ENCODE peak calls at places on chromosomes 13 and 19, in eight cellular contexts. X is activated CD8-positive, alpha-beta memory T cell treated with anti-CD3 and anti-CD28 coated beads, Interleukin-2, amount 50 U/mL, for 4 hours; F is fibroblast of mammary gland; L is prostate gland; Z is amniotic epithelial cell; U is kidney glomerular epithelial cell; A is AG04450; Y is NCI-H1105. P is an unnamed sample.

GRCh38 chr19:43148233-43148632 is 38.1 kb downstream of the PSG5 start:
- DNase-seq in X (no peak), F (peak), L (peak), Z (peak), U (peak), A (peak), Y (no peak), P (no peak)

GRCh38 chr13:44870456-44870929 is 118.8 kb downstream of the NUFIP1 start:
- DNase-seq in X (no peak), F (no peak), L (peak), Z (no peak), U (no peak), A (no peak), Y (no peak), P (no peak)

GRCh38 chr13:44035400-44035799 is 155.7 kb downstream of the LACC1 start:
- DNase-seq in X (no peak), F (no peak), L (no peak), Z (no peak), U (no peak), A (no peak), Y (no peak), P (no peak)

GRCh38 chr13:49502954-49503353 is 7.2 kb downstream of the PHF11 start:
- DNase-seq in X (no peak), F (peak), L (no peak), Z (peak), U (no peak), A (no peak), Y (no peak), P (no peak)

GRCh38 chr19:13860679-13861391 is 16.1 kb upstream of the NANOS3 start:
- DNase-seq in X (no peak), F (no peak), L (no peak), Z (no peak), U (no peak), A (no peak), Y (no peak), P (no peak)

GRCh38 chr19:14944456-14944855 is 3.2 kb downstream of the OR7C2 start:
- DNase-seq in X (no peak), F (no peak), L (no peak), Z (no peak), U (no peak), A (no peak), Y (no peak), P (no peak)

GRCh38 chr19:56155124-56155687 is 14.1 kb downstream of the ZNF444 start:
- DNase-seq in X (no peak), F (no peak), L (no peak), Z (no peak), U (no peak), A (no peak), Y (no peak), P (no peak)

GRCh38 chr19:1293782-1294621 is 8.3 kb downstream of the EFNA2 start:
- DNase-seq in X (no peak), F (no peak), L (no peak), Z (no peak), U (no peak), A (no peak), Y (no peak), P (no peak)

GRCh38 chr13:106173891-106174610 is 361.4 kb downstream of the EFNB2 start:
- DNase-seq in X (no peak), F (no peak), L (no peak), Z (no peak), U (no peak), A (no peak), Y (no peak), P (no peak)

GRCh38 chr13:68727165-68727564 is 1380.5 kb upstream of the ATXN8OS start:
- DNase-seq in X (no peak), F (peak), L (no peak), Z (peak), U (no peak), A (no peak), Y (no peak), P (no peak)

P was measured in naive B cell.